ENCODE peak calls at places on chromosomes 16 and 17, in nine cellular contexts. Z, A, P, F, O, U, W, I and M are unnamed samples.

GRCh38 chr17:15341385-15341849 is at the start of gene TEKT3:
- DNase-seq in Z (peak; percentile 81), A (peak; percentile 68), P (no peak), F (peak; percentile 54), O (peak; percentile 46), U (no peak), W (peak; percentile 12), I (no peak), M (peak; percentile 64)

GRCh38 chr17:4881761-4882555 is 17.4 kb upstream of the C17orf107 start:
- DNase-seq in Z (peak; percentile 31), A (peak; percentile 46), P (peak; percentile 75), F (peak; percentile 1), O (peak; percentile 32), U (peak; percentile 15), W (no peak), I (peak; percentile 45), M (peak; percentile 33)

GRCh38 chr17:49315551-49315951 is 46.5 kb downstream of the ZNF652 start:
- DNase-seq in Z (peak; percentile 91), A (peak; percentile 90), P (peak; percentile 86), F (peak; percentile 85), O (peak; percentile 92), U (peak; percentile 32), W (peak; percentile 70), I (peak; percentile 38), M (peak; percentile 84)

GRCh38 chr17:53627511-53627910 is 195.2 kb upstream of the KIF2B start:
- DNase-seq in Z (peak; percentile 77), A (peak; percentile 18), P (no peak), F (no peak), O (peak; percentile 59), U (no peak), W (no peak), I (no peak), M (no peak)

GRCh38 chr17:40542562-40543411 is 22.5 kb downstream of the CCR7 start:
- DNase-seq in Z (peak; percentile 89), A (peak; percentile 100), P (no peak), F (no peak), O (peak; percentile 100), U (no peak), W (peak; percentile 100), I (no peak), M (peak; percentile 99)

GRCh38 chr16:51937771-51938170 is 609.2 kb downstream of the TOX3 start:
- DNase-seq in Z (no peak), A (no peak), P (no peak), F (no peak), O (no peak), U (no peak), W (peak; percentile 31), I (no peak), M (no peak)

GRCh38 chr16:84194470-84195200 is 3.7 kb downstream of the ADAD2 start:
- DNase-seq in Z (no peak), A (no peak), P (peak; percentile 68), F (no peak), O (no peak), U (no peak), W (no peak), I (peak; percentile 20), M (no peak)

GRCh38 chr17:44909681-44910144 is 5.6 kb downstream of the GFAP start:
- DNase-seq in Z (peak; percentile 94), A (peak; percentile 30), P (no peak), F (no peak), O (peak; percentile 51), U (no peak), W (peak; percentile 42), I (no peak), M (peak; percentile 56)

GRCh38 chr16:8310816-8311215 is 279.5 kb downstream of the TMEM114 start:
- DNase-seq in Z (no peak), A (no peak), P (no peak), F (no peak), O (no peak), U (no peak), W (no peak), I (no peak), M (no peak)

GRCh38 chr16:66091462-66091861 is 275.0 kb upstream of the CDH5 start:
- DNase-seq in Z (no peak), A (peak; percentile 48), P (no peak), F (no peak), O (peak; percentile 53), U (no peak), W (no peak), I (no peak), M (peak; percentile 62)

GRCh38 chr17:53142890-53143289 is 679.8 kb upstream of the KIF2B start:
- DNase-seq in Z (no peak), A (peak; percentile 11), P (no peak), F (peak; percentile 46), O (no peak), U (no peak), W (no peak), I (no peak), M (no peak)

GRCh38 chr16:85944572-85945423 is 45.8 kb downstream of the IRF8 start:
- DNase-seq in Z (no peak), A (no peak), P (no peak), F (no peak), O (no peak), U (no peak), W (no peak), I (no peak), M (no peak)

GRCh38 chr17:52892334-52892733 is 733.8 kb upstream of the CA10 start:
- DNase-seq in Z (no peak), A (no peak), P (no peak), F (no peak), O (no peak), U (no peak), W (no peak), I (no peak), M (no peak)

GRCh38 chr17:50074227-50074626 is 18.3 kb downstream of the ITGA3 start:
- DNase-seq in Z (no peak), A (no peak), P (no peak), F (no peak), O (no peak), U (no peak), W (no peak), I (no peak), M (no peak)

GRCh38 chr17:76641501-76641900 is 2.1 kb downstream of the ST6GALNAC1 start:
- DNase-seq in Z (no peak), A (no peak), P (no peak), F (peak; percentile 5), O (no peak), U (no peak), W (no peak), I (no peak), M (no peak)

GRCh38 chr16:4217246-4218131 is 24.4 kb downstream of the SRL start:
- DNase-seq in Z (no peak), A (peak; percentile 66), P (no peak), F (no peak), O (peak; percentile 33), U (peak; percentile 85), W (peak; percentile 72), I (no peak), M (peak; percentile 23)

GRCh38 chr17:74497471-74497870 is 31.0 kb downstream of the CD300A start:
- DNase-seq in Z (no peak), A (no peak), P (no peak), F (no peak), O (no peak), U (no peak), W (no peak), I (no peak), M (no peak)

GRCh38 chr16:88316941-88317618 is 65.7 kb upstream of the ZNF469 start:
- DNase-seq in Z (no peak), A (no peak), P (no peak), F (no peak), O (no peak), U (no peak), W (no peak), I (no peak), M (no peak)

GRCh38 chr17:33527290-33527689 is 234.2 kb upstream of the ASIC2 start:
- DNase-seq in Z (no peak), A (no peak), P (no peak), F (no peak), O (no peak), U (no peak), W (no peak), I (no peak), M (no peak)

GRCh38 chr17:4485676-4486646 is 12.7 kb upstream of the SPNS2 start:
- DNase-seq in Z (no peak), A (no peak), P (peak; percentile 65), F (no peak), O (no peak), U (no peak), W (no peak), I (peak; percentile 34), M (no peak)

GRCh38 chr17:79168486-79169055 is 93.9 kb downstream of the ENGASE start:
- DNase-seq in Z (no peak), A (no peak), P (no peak), F (no peak), O (no peak), U (no peak), W (no peak), I (no peak), M (no peak)

GRCh38 chr17:4808378-4808767 is 1.4 kb downstream of the PLD2 start:
- DNase-seq in Z (no peak), A (peak; percentile 63), P (no peak), F (no peak), O (peak; percentile 49), U (no peak), W (no peak), I (no peak), M (no peak)

GRCh38 chr17:57481901-57482300 is 225.6 kb downstream of the MSI2 start:
- DNase-seq in Z (peak; percentile 98), A (peak; percentile 98), P (no peak), F (no peak), O (peak; percentile 100), U (no peak), W (no peak), I (no peak), M (peak; percentile 98)

GRCh38 chr16:67116388-67117311 is 6.9 kb downstream of the PHAF1 start:
- DNase-seq in Z (no peak), A (peak; percentile 31), P (no peak), F (no peak), O (no peak), U (no peak), W (no peak), I (no peak), M (no peak)

GRCh38 chr17:80892019-80892855 is 99.4 kb upstream of the CHMP6 start:
- DNase-seq in Z (peak; percentile 100), A (peak; percentile 98), P (peak; percentile 87), F (no peak), O (peak; percentile 92), U (peak; percentile 88), W (peak; percentile 96), I (peak; percentile 56), M (peak; percentile 98)